ENCODE peak calls at places on chromosomes 7 and 10, in four cellular contexts. One of them, this sample, is unnamed.

GRCh38 chr10:74058071-74058470 is 60.2 kb downstream of the VCL start:
- DNase-seq in right lobe of liver: no peak
- DNase-seq in PC-9: peak; percentile 23
- DNase-seq in A549: no peak
- DNase-seq in this sample: no peak

GRCh38 chr10:47048533-47048905 is 137.3 kb downstream of the PTPN20 start:
- DNase-seq in A549: no peak
- DNase-seq in right lobe of liver: no peak
- DNase-seq in PC-9: no peak
- DNase-seq in this sample: peak; percentile 78

GRCh38 chr10:76111986-76112825 is 680.8 kb downstream of the LRMDA start:
- DNase-seq in A549: no peak
- DNase-seq in PC-9: no peak
- DNase-seq in right lobe of liver: no peak
- DNase-seq in this sample: no peak

GRCh38 chr7:103613655-103614642 is 167.9 kb upstream of the SLC26A5 start:
- DNase-seq in PC-9: no peak
- DNase-seq in right lobe of liver: no peak
- DNase-seq in A549: no peak
- DNase-seq in this sample: no peak

GRCh38 chr10:97069576-97070362 is 116.0 kb downstream of the SLIT1 start:
- DNase-seq in PC-9: no peak
- DNase-seq in right lobe of liver: no peak
- DNase-seq in A549: peak; percentile 55
- DNase-seq in this sample: no peak

GRCh38 chr7:46682841-46683624 is 762.0 kb upstream of the IGFBP3 start:
- DNase-seq in A549: no peak
- DNase-seq in PC-9: peak; percentile 36
- DNase-seq in right lobe of liver: no peak
- DNase-seq in this sample: no peak

GRCh38 chr7:33745934-33746333 is 159.4 kb upstream of the BMPER start:
- DNase-seq in A549: no peak
- DNase-seq in right lobe of liver: no peak
- DNase-seq in PC-9: no peak
- DNase-seq in this sample: no peak

GRCh38 chr7:40701836-40702551 is 567.2 kb downstream of the SUGCT start:
- DNase-seq in PC-9: no peak
- DNase-seq in A549: no peak
- DNase-seq in right lobe of liver: no peak
- DNase-seq in this sample: no peak

GRCh38 chr10:111018021-111018420 is 58.8 kb upstream of the ADRA2A start:
- DNase-seq in PC-9: no peak
- DNase-seq in A549: no peak
- DNase-seq in right lobe of liver: no peak
- DNase-seq in this sample: no peak

GRCh38 chr7:27175626-27176342 is 1.7 kb upstream of the HOXA10 start:
- DNase-seq in PC-9: no peak
- DNase-seq in right lobe of liver: no peak
- DNase-seq in A549: no peak
- DNase-seq in this sample: peak; percentile 45
- H3K4me3 ChIP-seq in PC-9: no peak overlapping the region
- H3K4me3 ChIP-seq in right lobe of liver: no peak overlapping the region
- H3K4me3 ChIP-seq in A549: no peak overlapping the region
- H3K4me3 ChIP-seq in this sample: no peak overlapping the region

DNA sequence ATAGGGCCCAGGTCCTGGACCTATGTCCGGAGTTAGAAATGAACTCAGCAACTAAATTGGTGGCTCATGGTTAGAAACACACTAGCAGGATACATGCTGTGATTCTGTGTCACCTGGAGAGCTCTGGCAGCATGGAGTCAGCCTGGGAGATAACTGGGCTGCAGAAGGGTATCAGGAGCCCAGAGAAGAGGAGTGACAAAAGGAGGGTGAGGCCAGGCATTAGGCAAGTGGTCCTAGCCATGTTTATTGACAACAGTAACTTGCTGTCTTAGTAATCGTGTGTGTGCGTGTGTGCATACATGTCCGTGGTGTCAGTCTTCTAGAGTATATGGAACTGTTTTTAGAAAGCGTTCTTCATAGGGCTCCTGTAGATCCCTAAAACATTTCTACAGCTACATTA is 157.5 kb upstream of the PHYHIPL start:
- DNase-seq in A549: no peak
- DNase-seq in right lobe of liver: no peak
- DNase-seq in PC-9: no peak
- DNase-seq in this sample: no peak
- H3K4me3 ChIP-seq in A549: no peak overlapping the region
- H3K4me3 ChIP-seq in right lobe of liver: no peak overlapping the region
- H3K4me3 ChIP-seq in PC-9: no peak overlapping the region
- H3K4me3 ChIP-seq in this sample: no peak overlapping the region

GRCh38 chr7:154835924-154836529 is 166.9 kb downstream of the PAXIP1 start:
- DNase-seq in right lobe of liver: no peak
- DNase-seq in A549: no peak
- DNase-seq in PC-9: no peak
- DNase-seq in this sample: no peak
- H3K4me3 ChIP-seq in right lobe of liver: no peak overlapping the region
- H3K4me3 ChIP-seq in A549: no peak overlapping the region
- H3K4me3 ChIP-seq in PC-9: no peak overlapping the region
- H3K4me3 ChIP-seq in this sample: no peak overlapping the region

GRCh38 chr10:105807930-105808587 is 1167.0 kb downstream of the SORCS3 start:
- DNase-seq in right lobe of liver: no peak
- DNase-seq in PC-9: no peak
- DNase-seq in A549: no peak
- DNase-seq in this sample: no peak
- H3K4me3 ChIP-seq in right lobe of liver: no peak overlapping the region
- H3K4me3 ChIP-seq in PC-9: no peak overlapping the region
- H3K4me3 ChIP-seq in A549: no peak overlapping the region
- H3K4me3 ChIP-seq in this sample: no peak overlapping the region

DNA sequence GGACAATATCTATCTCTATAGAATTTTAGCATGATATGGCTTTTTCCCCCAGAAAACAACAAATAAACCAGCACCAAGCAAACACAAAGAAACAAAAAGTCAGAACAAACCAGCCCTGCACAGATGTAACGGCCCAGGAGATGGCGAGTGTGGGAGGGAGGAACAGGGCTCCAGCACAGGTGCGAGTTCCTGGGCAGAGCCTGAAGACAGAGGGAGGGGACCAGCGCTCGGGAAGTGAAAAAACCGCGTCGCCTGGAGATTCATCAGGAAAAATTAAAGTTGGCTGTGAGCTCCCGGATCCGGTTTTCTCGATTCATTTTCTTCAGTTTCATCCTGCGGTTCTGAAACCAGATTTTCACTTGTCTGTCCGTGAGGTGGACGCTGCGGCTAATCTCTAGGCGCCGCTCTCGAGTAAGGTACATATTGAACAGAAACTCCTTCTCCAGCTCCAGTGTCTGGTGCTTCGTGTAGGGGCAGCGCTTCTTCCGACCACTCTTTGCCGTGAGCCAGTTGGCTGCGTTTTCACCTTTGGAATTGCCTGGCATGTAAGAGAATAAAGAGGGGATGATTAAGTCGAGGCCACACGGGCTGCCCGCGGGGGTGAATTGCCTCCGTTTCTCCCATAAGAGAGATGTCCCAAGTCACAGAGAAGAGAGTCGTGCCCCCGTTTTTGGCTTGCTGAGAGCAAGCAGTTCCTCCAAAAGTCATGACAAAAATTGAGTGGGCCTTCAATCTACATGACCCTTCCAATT is 2.3 kb downstream of the HOXA10 start:
- DNase-seq in right lobe of liver: no peak
- DNase-seq in A549: no peak
- DNase-seq in PC-9: no peak
- DNase-seq in this sample: peak; percentile 30
- H3K4me3 ChIP-seq in right lobe of liver: no peak overlapping the region
- H3K4me3 ChIP-seq in A549: no peak overlapping the region
- H3K4me3 ChIP-seq in PC-9: no peak overlapping the region
- H3K4me3 ChIP-seq in this sample: no peak overlapping the region

DNA sequence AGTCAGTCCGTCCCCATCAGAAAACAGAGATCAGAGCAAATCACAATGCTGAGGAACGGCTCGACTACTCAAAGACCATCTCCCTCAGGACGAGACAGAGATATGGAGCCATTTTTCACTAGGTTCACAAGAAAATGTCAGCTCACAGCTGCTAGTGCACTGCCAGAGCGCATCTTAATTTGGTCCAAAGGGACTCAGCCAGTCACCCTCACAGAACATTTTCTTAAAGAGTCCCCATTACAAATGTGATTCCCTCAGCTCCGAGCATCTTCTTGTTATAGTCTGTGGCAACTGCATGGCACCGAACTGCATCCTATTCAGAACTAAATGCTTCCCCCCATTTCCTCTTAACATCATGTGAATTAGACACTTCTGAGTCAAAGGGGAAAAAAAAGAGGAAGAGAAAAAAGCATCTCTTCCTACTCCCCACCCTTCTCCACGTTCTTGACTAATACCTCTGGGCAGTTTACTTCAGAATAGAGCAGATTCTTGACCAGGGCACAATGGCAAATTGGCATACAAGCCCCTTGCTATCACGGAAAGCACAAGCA is 683.8 kb downstream of the MAGI2 start:
- DNase-seq in A549: no peak
- DNase-seq in PC-9: no peak
- DNase-seq in right lobe of liver: no peak
- DNase-seq in this sample: no peak
- H3K4me3 ChIP-seq in A549: no peak overlapping the region
- H3K4me3 ChIP-seq in PC-9: no peak overlapping the region
- H3K4me3 ChIP-seq in right lobe of liver: no peak overlapping the region
- H3K4me3 ChIP-seq in this sample: peak overlapping the region; percentile 94

GRCh38 chr10:72318383-72319262 is 36.1 kb downstream of the DNAJB12 start:
- DNase-seq in PC-9: peak; percentile 52
- DNase-seq in right lobe of liver: no peak
- DNase-seq in A549: no peak
- DNase-seq in this sample: no peak
- H3K4me3 ChIP-seq in PC-9: peak overlapping the region; percentile 59
- H3K4me3 ChIP-seq in right lobe of liver: peak overlapping the region; percentile 36
- H3K4me3 ChIP-seq in A549: peak overlapping the region; percentile 27
- H3K4me3 ChIP-seq in this sample: no peak overlapping the region

This sample was measured in aorta.